ENCODE peak calls at places on chromosomes 11 and 22, in four cellular contexts. R is K562, Q is H1, M is HepG2. B is an unnamed sample.

GRCh38 chr22:31652129-31652528 is 9.9 kb downstream of the PISD start:
- DNase-seq in M (no peak), Q (no peak), R (no peak), B (no peak)

GRCh38 chr22:22360014-22360413 is 115.4 kb downstream of the VPREB1 start:
- DNase-seq in M (no peak), R (no peak), Q (no peak), B (no peak)

GRCh38 chr22:27952091-27952490 is 33.0 kb upstream of the PITPNB start:
- DNase-seq in Q (no peak), R (peak), M (no peak), B (peak)

GRCh38 chr11:120065176-120065575 is 72.7 kb downstream of the TRIM29 start:
- DNase-seq in R (no peak), M (no peak), Q (no peak), B (no peak)

GRCh38 chr11:128913806-128914205 is 22.6 kb downstream of the KCNJ5 start:
- DNase-seq in M (no peak), R (no peak), Q (no peak), B (no peak)

GRCh38 chr11:117610045-117610444 is 187.0 kb downstream of the DSCAML1 start:
- DNase-seq in M (no peak), R (no peak), Q (no peak), B (peak)

GRCh38 chr11:96033054-96033453 is 109.1 kb upstream of the MTMR2 start:
- DNase-seq in M (no peak), Q (no peak), R (no peak), B (no peak)

GRCh38 chr22:50530280-50530856 is 556 bp upstream of the TYMP start:
- DNase-seq in Q (no peak), R (no peak), M (peak), B (peak)

GRCh38 chr22:46766611-46767010 is 4.2 kb downstream of the TBC1D22A start:
- DNase-seq in M (no peak), R (no peak), Q (no peak), B (no peak)

GRCh38 chr11:62545437-62546243 is 966 bp downstream of the AHNAK start:
- DNase-seq in Q (peak), M (peak), R (peak), B (peak)

GRCh38 chr11:44246726-44247125 is 63.2 kb downstream of the ALX4 start:
- DNase-seq in Q (no peak), R (no peak), M (no peak), B (no peak)

GRCh38 chr11:26974068-26974790 is 19.7 kb upstream of the FIBIN start:
- DNase-seq in R (no peak), M (no peak), Q (no peak), B (peak)

GRCh38 chr22:46069518-46070214 is 80.7 kb upstream of the PPARA start:
- DNase-seq in R (no peak), M (no peak), Q (no peak), B (peak)

GRCh38 chr22:32764330-32765116 is 37.0 kb upstream of the TIMP3 start:
- DNase-seq in R (peak), Q (no peak), M (no peak), B (peak)

GRCh38 chr22:32758866-32759385 is 42.6 kb upstream of the TIMP3 start:
- DNase-seq in Q (no peak), M (no peak), R (no peak), B (no peak)

GRCh38 chr22:32760815-32761214 is 40.7 kb upstream of the TIMP3 start:
- DNase-seq in Q (no peak), M (no peak), R (no peak), B (no peak)

GRCh38 chr22:32760396-32760795 is 41.1 kb upstream of the TIMP3 start:
- DNase-seq in M (no peak), Q (no peak), R (no peak), B (no peak)

DNA sequence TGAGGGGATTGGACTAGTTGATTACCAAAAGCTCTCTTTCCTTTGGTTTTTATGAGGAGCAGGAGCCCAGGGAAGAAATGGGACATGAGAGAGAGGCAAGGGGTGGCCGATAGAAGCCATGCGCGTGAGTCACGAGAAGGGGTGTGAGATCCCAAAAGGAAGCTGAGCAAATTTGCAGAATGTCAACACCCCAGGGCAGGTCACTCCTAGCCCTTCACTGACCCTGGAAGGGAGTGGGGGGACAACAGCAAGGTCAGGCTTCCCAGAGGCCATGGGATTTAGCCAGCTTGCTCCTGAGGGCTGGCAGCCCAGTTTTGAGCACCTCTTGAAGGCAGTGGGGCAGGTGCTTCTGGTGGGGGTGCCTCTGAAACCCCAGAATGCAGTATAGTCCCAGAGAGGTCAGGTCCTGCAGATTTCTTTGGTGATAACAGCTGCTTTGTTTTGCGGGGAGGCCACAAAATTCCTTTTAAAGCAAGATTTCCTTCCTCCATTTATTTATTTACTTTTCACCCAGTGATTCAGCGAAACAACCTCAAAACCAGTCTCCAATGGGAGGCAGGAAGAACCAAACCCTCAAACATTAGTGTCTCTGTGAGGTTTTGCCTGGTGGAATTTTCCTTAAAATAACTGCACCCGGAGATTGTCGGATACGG is 40.1 kb upstream of the TIMP3 start:
- DNase-seq in R (no peak), Q (no peak), M (no peak), B (peak)
- TF ChIP-seq MAFK in R (no peak), Q (no peak), M (no peak), B (no peak)

GRCh38 chr11:2527621-2528291 is 82.9 kb downstream of the KCNQ1 start:
- DNase-seq in Q (no peak), R (no peak), M (no peak), B (no peak)
- TF ChIP-seq USF2 in Q (no peak), R (no peak), M (no peak), B (no peak)

DNA sequence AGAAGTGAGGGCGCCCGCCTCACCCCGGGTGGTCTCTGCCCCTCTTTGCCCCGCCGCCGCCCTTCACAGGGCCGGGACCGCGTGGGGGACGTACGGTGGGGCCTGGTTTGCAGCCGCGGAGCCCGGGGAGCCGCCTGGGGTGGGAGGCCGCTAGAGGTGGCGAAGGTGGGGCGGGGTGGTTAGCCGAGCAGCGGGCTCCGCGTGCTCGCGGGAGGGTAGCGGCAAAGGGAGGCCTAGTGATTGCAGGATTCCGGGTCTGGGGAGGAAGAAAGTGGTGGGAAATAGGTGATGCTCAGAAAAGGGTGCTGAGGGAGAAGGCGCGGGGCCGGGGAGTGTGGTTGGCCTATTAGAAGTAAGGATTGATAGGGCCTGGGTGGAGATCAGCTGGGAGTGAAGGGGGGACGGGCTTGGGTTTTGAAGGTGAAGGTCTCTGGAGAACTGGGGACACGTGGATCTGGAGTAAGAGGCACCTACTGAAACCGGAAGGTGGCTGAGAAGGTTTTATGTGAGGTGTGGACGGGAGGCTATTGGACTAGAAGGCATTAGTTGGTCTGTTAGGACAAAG is 571 bp downstream of the FAR1 start:
- DNase-seq in M (no peak), R (peak), Q (no peak), B (peak)
- H2AFZ ChIP-seq in M (no peak), R (peak), Q (no peak), B (peak)

DNA sequence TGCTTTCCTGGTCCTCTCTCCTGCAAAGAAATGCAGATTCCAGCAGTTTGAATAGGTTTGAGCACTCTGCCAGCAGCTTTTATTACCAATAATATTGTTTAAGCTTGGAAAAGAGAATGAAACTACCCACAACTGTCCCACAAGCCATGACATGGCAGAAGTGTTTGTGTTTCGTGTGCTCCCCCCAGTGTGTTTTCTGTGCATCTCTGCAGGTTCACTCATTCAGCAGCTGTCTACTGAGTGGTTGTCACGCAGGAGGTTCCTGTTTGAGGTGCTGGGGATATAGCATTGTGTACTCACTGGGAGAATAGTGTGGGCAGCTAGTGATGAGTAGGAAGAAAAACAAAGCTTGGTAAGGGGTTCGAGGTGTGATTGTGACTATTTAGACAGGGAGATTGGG is 55.3 kb upstream of the SUSD2 start:
- DNase-seq in Q (no peak), M (no peak), R (no peak), B (no peak)
- TF ChIP-seq MAFK in Q (no peak), M (no peak), R (no peak), B (no peak)

GRCh38 chr11:108592591-108593213 is 866 bp downstream of the EXPH5 start:
- DNase-seq in R (peak), Q (no peak), M (no peak), B (no peak)
- TF ChIP-seq USF2 in R (no peak), Q (no peak), M (no peak), B (peak)

DNA sequence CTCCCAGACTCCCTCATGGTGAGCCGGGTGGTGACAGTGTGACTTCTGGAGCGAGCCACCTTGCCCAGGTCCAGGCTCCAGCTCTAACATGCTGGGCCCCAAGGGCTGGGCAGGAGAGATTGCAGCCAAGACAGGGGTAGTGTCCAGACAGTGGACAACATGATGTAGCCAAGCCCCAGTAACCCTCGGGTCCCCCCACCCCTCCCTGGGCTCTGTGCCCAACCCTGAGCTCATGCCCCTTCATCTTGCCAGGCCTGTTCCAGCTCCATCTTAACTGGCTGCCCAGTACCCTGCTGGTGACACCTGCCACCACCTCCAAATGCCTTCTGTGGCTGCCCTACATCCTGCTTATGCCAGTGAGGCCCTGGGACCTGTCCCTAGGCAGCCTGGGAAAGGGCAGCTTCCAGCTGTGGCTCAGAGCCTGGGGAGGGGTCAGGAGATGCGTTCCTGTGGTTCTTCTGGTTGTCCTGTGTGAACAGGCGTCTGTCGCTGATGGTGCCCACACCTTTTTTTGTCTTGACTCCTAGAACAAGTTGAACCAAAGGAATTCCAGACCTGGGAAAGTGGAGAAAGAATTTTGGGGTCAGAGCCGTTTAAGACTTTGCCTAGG is 12.5 kb upstream of the SYT12 start:
- DNase-seq in R (no peak), Q (no peak), M (no peak), B (no peak)
- H2AFZ ChIP-seq in R (no peak), Q (no peak), M (no peak), B (no peak)

GRCh38 chr11:1754376-1755150 is 4.2 kb upstream of the IFITM10 start:
- DNase-seq in M (no peak), R (no peak), Q (no peak), B (no peak)

GRCh38 chr11:1755344-1756023 is 5.1 kb upstream of the IFITM10 start:
- DNase-seq in M (no peak), R (no peak), Q (no peak), B (no peak)

GRCh38 chr11:1756791-1757771 is 6.6 kb downstream of the CTSD start:
- DNase-seq in M (no peak), R (no peak), Q (no peak), B (no peak)

GRCh38 chr11:1757861-1758610 is 5.7 kb downstream of the CTSD start:
- DNase-seq in Q (no peak), R (no peak), M (no peak), B (no peak)

DNA sequence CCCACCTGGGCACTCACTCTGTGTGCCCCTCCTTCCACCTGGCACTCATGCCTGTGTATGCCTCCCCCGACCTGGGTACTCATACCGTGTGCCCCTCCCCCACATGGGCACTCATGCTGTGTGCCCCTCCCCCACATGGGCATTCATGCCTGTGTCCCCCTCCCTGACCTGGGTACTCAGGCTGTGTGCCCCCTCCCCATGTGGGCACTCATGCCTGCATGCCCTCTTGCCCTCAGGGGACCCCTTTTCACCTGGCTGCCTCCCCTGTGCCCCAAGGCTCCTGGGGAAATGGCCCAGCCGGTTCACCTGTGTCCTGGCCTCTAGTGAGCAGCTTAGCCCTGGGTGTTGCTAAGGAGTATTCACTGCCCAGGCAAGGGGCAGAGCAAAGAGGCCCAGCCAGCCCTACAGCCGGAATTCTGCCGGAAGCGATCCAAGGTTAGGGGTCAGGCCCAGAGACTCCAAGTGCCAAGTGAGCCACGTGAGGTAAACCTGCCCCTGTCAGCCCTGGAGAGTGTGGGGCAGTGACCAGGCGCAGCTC is 5.7 kb upstream of the IFITM10 start:
- DNase-seq in M (no peak), Q (no peak), R (no peak), B (no peak)
- TF ChIP-seq MAFK in M (no peak), Q (no peak), R (no peak), B (no peak)

B was measured in IMR-90.